ENCODE peak calls at places on chromosomes 4 and X, in nine cellular contexts. X is CD8-positive, alpha-beta T cell; F is heart right ventricle; G is ovary; M is MM.1S; Y is right lobe of liver; C is lower lobe of right lung; Q is cardiac muscle cell; B is upper lobe of left lung. S is an unnamed sample. For H3K4me1, the result is how much of the 10 kb centered on the place peaks cover.

GRCh38 chr4:54587107-54587506 is 70.7 kb upstream of the KIT start:
- DNase-seq in X (no peak), F (no peak), G (no peak), M (no peak), Y (no peak), C (no peak), Q (no peak), B (no peak), S (no peak)

GRCh38 chr4:8269535-8270417 is at the start of gene HTRA3:
- DNase-seq in X (no peak), F (peak), G (peak), M (no peak), Y (no peak), C (no peak), Q (peak), B (no peak), S (no peak)

GRCh38 chrX:153459976-153460375 is 10.4 kb downstream of the HAUS7 start:
- DNase-seq in X (no peak), F (no peak), G (no peak), M (no peak), Y (no peak), C (no peak), Q (no peak), B (no peak), S (no peak)

GRCh38 chr4:109211671-109212070 is 90.8 kb downstream of the COL25A1 start:
- DNase-seq in X (no peak), F (no peak), G (no peak), M (no peak), Y (no peak), C (no peak), Q (no peak), B (no peak), S (no peak)

GRCh38 chr4:175758050-175758449 is 54.0 kb downstream of the GPM6A start:
- DNase-seq in X (no peak), F (no peak), G (no peak), M (no peak), Y (no peak), C (no peak), Q (no peak), B (no peak), S (no peak)

GRCh38 chrX:13381514-13381913 is 61.7 kb upstream of the ATXN3L start:
- DNase-seq in X (no peak), F (no peak), G (no peak), M (no peak), Y (no peak), C (no peak), Q (no peak), B (no peak), S (no peak)

GRCh38 chr4:166341992-166342391 is 469.0 kb downstream of the TLL1 start:
- DNase-seq in X (no peak), F (no peak), G (no peak), M (no peak), Y (no peak), C (no peak), Q (no peak), B (no peak), S (no peak)

GRCh38 chrX:49287665-49288064 is 15.8 kb upstream of the GAGE10 start:
- DNase-seq in X (no peak), F (no peak), G (no peak), M (no peak), Y (no peak), C (no peak), Q (no peak), B (no peak), S (no peak)

GRCh38 chr4:184968784-184969201 is 49.5 kb upstream of the HELT start:
- DNase-seq in X (no peak), F (peak), G (no peak), M (no peak), Y (peak), C (peak), Q (no peak), B (peak), S (peak)

GRCh38 chrX:19885732-19886131 is 1.7 kb downstream of the SH3KBP1 start:
- DNase-seq in X (no peak), F (no peak), G (no peak), M (no peak), Y (no peak), C (no peak), Q (no peak), B (no peak), S (no peak)

GRCh38 chrX:19886375-19886774 is 1.0 kb downstream of the SH3KBP1 start:
- DNase-seq in X (no peak), F (no peak), G (no peak), M (no peak), Y (no peak), C (no peak), Q (no peak), B (no peak), S (no peak)

GRCh38 chrX:19886888-19887531 is 390 bp downstream of the SH3KBP1 start:
- DNase-seq in X (no peak), F (no peak), G (peak), M (peak), Y (peak), C (peak), Q (peak), B (no peak), S (peak)

GRCh38 chrX:19889582-19890342 is 2.4 kb upstream of the SH3KBP1 start:
- DNase-seq in X (peak), F (no peak), G (no peak), M (peak), Y (no peak), C (no peak), Q (peak), B (no peak), S (no peak)

GRCh38 chrX:19888419-19888879 is 1.0 kb upstream of the SH3KBP1 start:
- DNase-seq in X (no peak), F (no peak), G (no peak), M (peak), Y (no peak), C (no peak), Q (peak), B (no peak), S (no peak)
- TF ChIP-seq CTCF in X (no peak), F (peak), G (no peak), M (peak), Y (peak), C (peak), Q (peak), B (peak), S (peak)

GRCh38 chr4:137521053-137521452 is 11.2 kb downstream of the PCDH18 start:
- DNase-seq in X (no peak), F (no peak), G (no peak), M (no peak), Y (no peak), C (no peak), Q (no peak), B (no peak), S (no peak)
- H3K4me1 ChIP-seq in X (under half), F (under half), G (under half), M (under half), Y (under half), C (under half), Q (under half), B (under half), S (under half)

DNA sequence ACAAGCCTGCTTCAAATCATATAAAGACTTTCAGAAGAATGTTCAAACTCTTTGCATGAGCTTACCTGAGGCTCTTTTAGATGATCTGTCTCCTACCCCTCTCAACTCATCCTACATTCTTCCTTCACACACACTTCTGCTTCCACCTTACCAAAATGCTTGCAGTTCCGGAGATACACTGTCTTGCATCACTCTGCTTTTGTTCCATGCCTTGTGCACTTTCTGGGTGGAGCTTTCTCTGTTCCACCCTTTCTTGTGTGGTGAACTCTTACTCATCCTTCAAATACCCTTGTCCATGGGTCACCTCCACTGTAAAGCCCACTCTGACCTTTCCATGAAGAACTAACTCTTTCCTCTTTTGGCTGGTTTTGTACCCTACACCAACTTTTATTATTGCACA is 18.4 kb upstream of the MGST2 start:
- DNase-seq in X (no peak), F (no peak), G (no peak), M (no peak), Y (no peak), C (no peak), Q (no peak), B (no peak), S (no peak)
- H3K27ac ChIP-seq in X (no peak), F (no peak), G (no peak), M (no peak), Y (no peak), C (no peak), Q (no peak), B (no peak), S (no peak)

GRCh38 chr4:21191304-21191703 is 491.0 kb downstream of the PACRGL start:
- DNase-seq in X (no peak), F (no peak), G (no peak), M (no peak), Y (no peak), C (no peak), Q (no peak), B (no peak), S (no peak)
- TF ChIP-seq CTCF in X (no peak), F (no peak), G (no peak), M (no peak), Y (no peak), C (no peak), Q (no peak), B (no peak), S (no peak)

GRCh38 chr4:2257361-2258001 is 4.4 kb downstream of the MXD4 start:
- DNase-seq in X (no peak), F (no peak), G (peak), M (no peak), Y (peak), C (peak), Q (no peak), B (peak), S (peak)
- H3K4me1 ChIP-seq in X (under half), F (half or more), G (under half), M (under half), Y (under half), C (half or more), Q (under half), B (half or more), S (half or more)